ENCODE peak calls at places on chromosomes 7 and 10, in ten cellular contexts. W, N, V, L, T, C, J, A, Z and E are unnamed samples.

GRCh38 chr7:139043823-139044812 is 8.3 kb upstream of the ZC3HAV1L start:
- DNase-seq in V (no peak), L (peak; percentile 53), A (peak; percentile 43), Z (no peak), T (no peak), N (no peak), W (no peak), C (no peak), J (no peak), E (no peak)

GRCh38 chr10:92753865-92754264 is 64.1 kb downstream of the HHEX start:
- DNase-seq in C (no peak), T (no peak), A (no peak), Z (no peak), W (no peak), V (no peak), J (no peak), L (no peak), N (no peak), E (no peak)

GRCh38 chr10:52818019-52818418 is 45.4 kb upstream of the MBL2 start:
- DNase-seq in C (peak; percentile 71), V (no peak), N (no peak), W (no peak), T (no peak), L (no peak), A (no peak), Z (peak; percentile 10), J (no peak), E (no peak)

GRCh38 chr10:114044251-114045070 is 795 bp downstream of the ADRB1 start:
- DNase-seq in J (no peak), T (no peak), W (no peak), V (no peak), Z (peak; percentile 22), C (no peak), N (peak; percentile 85), L (peak; percentile 55), A (no peak), E (no peak)

GRCh38 chr7:157019718-157020451 is 9.4 kb upstream of the MNX1 start:
- DNase-seq in L (no peak), A (no peak), T (no peak), Z (no peak), V (no peak), J (no peak), N (peak; percentile 83), W (no peak), C (no peak), E (no peak)

GRCh38 chr10:82558208-82558607 is 683.2 kb downstream of the NRG3 start:
- DNase-seq in A (no peak), W (no peak), C (no peak), J (no peak), Z (no peak), V (no peak), T (no peak), L (no peak), N (no peak), E (no peak)

GRCh38 chr10:75400769-75401568 is 595 bp downstream of the ZNF503 start:
- DNase-seq in W (peak; percentile 57), N (peak; percentile 93), Z (peak; percentile 66), T (no peak), A (no peak), V (peak; percentile 54), J (peak; percentile 65), L (peak; percentile 78), C (no peak), E (peak; percentile 48)

GRCh38 chr7:144391823-144392255 is 11.7 kb downstream of the NOBOX start:
- DNase-seq in A (no peak), Z (peak; percentile 15), T (peak; percentile 22), V (no peak), C (no peak), N (no peak), W (no peak), L (no peak), J (peak; percentile 54), E (peak; percentile 8)

GRCh38 chr10:48655426-48656240 is 29.0 kb upstream of the WDFY4 start:
- DNase-seq in W (peak; percentile 79), V (no peak), Z (no peak), L (peak; percentile 82), J (no peak), N (peak; percentile 91), A (no peak), T (no peak), C (peak; percentile 42), E (no peak)

GRCh38 chr7:104029765-104030164 is 40.3 kb upstream of the RELN start:
- DNase-seq in Z (no peak), A (no peak), N (no peak), C (no peak), W (no peak), J (no peak), V (no peak), L (no peak), T (no peak), E (no peak)

GRCh38 chr10:76177945-76178344 is 746.5 kb downstream of the LRMDA start:
- DNase-seq in V (no peak), Z (no peak), C (no peak), J (no peak), L (no peak), A (no peak), T (no peak), N (no peak), W (no peak), E (no peak)

GRCh38 chr7:103791894-103792293 is 197.6 kb downstream of the RELN start:
- DNase-seq in L (no peak), C (no peak), W (no peak), Z (no peak), V (no peak), A (no peak), J (no peak), T (no peak), N (no peak), E (no peak)

GRCh38 chr7:120783273-120783672 is 74.7 kb downstream of the TSPAN12 start:
- DNase-seq in Z (no peak), C (no peak), A (no peak), J (no peak), W (no peak), N (no peak), T (no peak), L (no peak), V (no peak), E (no peak)

GRCh38 chr10:119306514-119306951 is 99.2 kb downstream of the GRK5 start:
- DNase-seq in C (no peak), J (no peak), N (no peak), A (peak; percentile 52), W (no peak), T (no peak), Z (no peak), V (no peak), L (no peak), E (no peak)

GRCh38 chr7:43390601-43391000 is 192.3 kb upstream of the STK17A start:
- DNase-seq in J (no peak), A (no peak), W (no peak), N (no peak), T (no peak), L (no peak), C (peak; percentile 25), V (no peak), Z (no peak), E (no peak)

GRCh38 chr10:7986851-7987250 is 67.6 kb upstream of the GATA3 start:
- DNase-seq in A (no peak), N (no peak), T (no peak), Z (no peak), L (no peak), V (no peak), C (no peak), J (no peak), W (no peak), E (no peak)

GRCh38 chr10:72276421-72277339 is 3.0 kb downstream of the DDIT4 start:
- DNase-seq in N (no peak), T (no peak), W (no peak), L (no peak), J (peak; percentile 68), Z (no peak), V (no peak), C (no peak), A (no peak), E (no peak)

GRCh38 chr7:3438352-3438751 is 137.3 kb downstream of the SDK1 start:
- DNase-seq in V (no peak), T (no peak), C (no peak), N (no peak), Z (no peak), L (no peak), J (no peak), A (no peak), W (no peak), E (no peak)

DNA sequence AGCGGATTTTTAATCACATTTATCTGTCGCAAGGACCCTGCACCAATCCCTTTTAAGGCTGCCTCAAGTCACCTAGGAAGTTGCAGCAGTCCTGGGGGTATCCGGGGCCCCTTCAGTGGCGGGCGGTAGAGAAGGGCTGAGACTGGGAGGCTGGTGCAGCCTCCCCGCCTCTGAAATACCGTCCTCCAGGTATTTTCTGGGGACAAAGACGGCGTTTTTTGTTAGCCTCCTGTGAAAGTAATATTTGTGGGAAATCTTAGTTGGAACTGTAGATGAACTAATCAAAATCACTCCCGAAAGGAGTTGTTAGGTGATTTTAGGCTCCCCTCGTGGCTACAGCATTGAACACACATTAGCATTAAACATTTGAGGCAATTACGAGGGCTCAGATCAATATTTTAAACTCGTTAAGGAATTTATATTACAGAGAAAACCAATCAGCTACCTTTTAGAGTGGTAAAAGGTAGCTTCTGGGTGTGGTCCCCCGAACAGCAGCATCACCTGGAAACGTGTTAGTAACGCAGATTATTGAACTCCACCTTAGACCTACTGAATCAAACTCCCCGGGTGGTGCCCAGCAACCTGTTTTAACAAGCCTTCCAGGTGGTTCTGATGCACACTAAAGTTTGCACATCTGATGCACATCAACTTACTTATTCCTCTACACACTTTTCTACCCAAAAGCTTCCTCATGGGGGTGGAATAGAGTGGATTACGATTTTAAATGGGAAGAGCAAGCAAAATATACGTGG is 548 bp upstream of the ANXA7 start:
- DNase-seq in W (no peak), N (no peak), V (no peak), T (no peak), Z (no peak), J (no peak), A (no peak), L (no peak), C (no peak), E (no peak)
- TF ChIP-seq CTCF in W (no peak), N (no peak), V (peak; percentile 17), T (no peak), Z (no peak), J (no peak), A (peak; percentile 26), L (no peak), C (no peak), E (peak; percentile 31)

GRCh38 chr7:88401009-88401623 is 94.4 kb upstream of the STEAP4 start:
- DNase-seq in V (no peak), W (no peak), T (no peak), A (no peak), C (no peak), N (no peak), Z (no peak), L (no peak), J (no peak), E (no peak)
- TF ChIP-seq CTCF in V (peak; percentile 67), W (no peak), T (peak; percentile 17), A (peak; percentile 52), C (peak; percentile 52), N (no peak), Z (peak; percentile 63), L (peak; percentile 33), J (peak; percentile 14), E (peak; percentile 76)

GRCh38 chr10:77520290-77520689 is 117.3 kb downstream of the KCNMA1 start:
- DNase-seq in A (no peak), W (no peak), T (no peak), Z (no peak), N (no peak), J (no peak), V (no peak), C (no peak), L (no peak), E (no peak)
- TF ChIP-seq CTCF in A (no peak), W (no peak), T (no peak), Z (no peak), N (no peak), J (no peak), V (no peak), C (no peak), L (no peak), E (no peak)

GRCh38 chr7:48289661-48290060 is 118.4 kb downstream of the ABCA13 start:
- DNase-seq in N (no peak), J (no peak), L (no peak), V (no peak), W (no peak), C (no peak), A (no peak), Z (no peak), T (no peak), E (no peak)
- TF ChIP-seq CTCF in N (no peak), J (no peak), L (no peak), V (no peak), W (no peak), C (no peak), A (no peak), Z (no peak), T (no peak), E (no peak)